ENCODE peak calls at places on chromosomes 13 and 19, in ten cellular contexts. K is heart right ventricle, N is fibroblast of the aortic adventitia, D is astrocyte of the spinal cord, S is fibroblast of lung, F is astrocyte of the cerebellum, U is Panc1, M is spleen, O is fibroblast of villous mesenchyme, Q is retinal pigment epithelial cell. A is an unnamed sample.

GRCh38 chr19:52369463-52370340 is at the start of gene ZNF880:
- DNase-seq in K (peak; percentile 95), N (peak; percentile 90), D (peak; percentile 93), S (peak; percentile 93), F (peak; percentile 83), U (peak; percentile 43), M (peak; percentile 96), O (peak; percentile 94), Q (peak; percentile 72), A (peak; percentile 91)

GRCh38 chr13:79724348-79725103 is 243.6 kb downstream of the NDFIP2 start:
- DNase-seq in K (no peak), N (peak; percentile 45), D (peak; percentile 35), S (no peak), F (no peak), U (no peak), M (no peak), O (no peak), Q (peak; percentile 82), A (peak; percentile 45)

GRCh38 chr19:14507704-14508246 is 10.4 kb downstream of the DNAJB1 start:
- DNase-seq in K (no peak), N (peak; percentile 46), D (no peak), S (peak; percentile 41), F (no peak), U (peak; percentile 73), M (no peak), O (peak; percentile 47), Q (no peak), A (peak; percentile 86)

GRCh38 chr13:29707876-29708543 is 112.5 kb upstream of the SLC7A1 start:
- DNase-seq in K (no peak), N (peak; percentile 62), D (peak; percentile 42), S (peak; percentile 34), F (no peak), U (peak; percentile 10), M (no peak), O (peak; percentile 66), Q (peak; percentile 16), A (peak; percentile 67)

GRCh38 chr13:27977476-27978300 is 8.6 kb upstream of the CDX2 start:
- DNase-seq in K (no peak), N (no peak), D (no peak), S (no peak), F (no peak), U (no peak), M (no peak), O (no peak), Q (no peak), A (no peak)

GRCh38 chr13:21402586-21403307 is 56.4 kb downstream of the ZDHHC20 start:
- DNase-seq in K (no peak), N (peak; percentile 41), D (peak; percentile 43), S (peak; percentile 38), F (no peak), U (no peak), M (no peak), O (peak; percentile 60), Q (no peak), A (peak; percentile 66)

GRCh38 chr13:110116072-110116487 is 190.9 kb downstream of the COL4A1 start:
- DNase-seq in K (peak; percentile 67), N (peak; percentile 60), D (peak; percentile 49), S (peak; percentile 86), F (no peak), U (no peak), M (peak; percentile 89), O (peak; percentile 77), Q (no peak), A (peak; percentile 80)

GRCh38 chr13:28448959-28449358 is 46.0 kb downstream of the FLT1 start:
- DNase-seq in K (no peak), N (no peak), D (no peak), S (no peak), F (no peak), U (no peak), M (no peak), O (no peak), Q (no peak), A (no peak)

GRCh38 chr19:3142938-3143337 is 7.1 kb downstream of the GNA15 start:
- DNase-seq in K (no peak), N (no peak), D (no peak), S (no peak), F (no peak), U (no peak), M (peak; percentile 24), O (no peak), Q (no peak), A (no peak)

GRCh38 chr19:3138268-3138667 is 2.4 kb downstream of the GNA15 start:
- DNase-seq in K (no peak), N (no peak), D (no peak), S (no peak), F (no peak), U (no peak), M (no peak), O (no peak), Q (no peak), A (no peak)

GRCh38 chr19:3145909-3146676 is 10.3 kb downstream of the GNA15 start:
- DNase-seq in K (no peak), N (no peak), D (no peak), S (no peak), F (no peak), U (no peak), M (peak; percentile 83), O (no peak), Q (no peak), A (no peak)

GRCh38 chr19:3140667-3141038 is 4.8 kb downstream of the GNA15 start:
- DNase-seq in K (no peak), N (no peak), D (no peak), S (no peak), F (no peak), U (no peak), M (no peak), O (no peak), Q (no peak), A (no peak)

DNA sequence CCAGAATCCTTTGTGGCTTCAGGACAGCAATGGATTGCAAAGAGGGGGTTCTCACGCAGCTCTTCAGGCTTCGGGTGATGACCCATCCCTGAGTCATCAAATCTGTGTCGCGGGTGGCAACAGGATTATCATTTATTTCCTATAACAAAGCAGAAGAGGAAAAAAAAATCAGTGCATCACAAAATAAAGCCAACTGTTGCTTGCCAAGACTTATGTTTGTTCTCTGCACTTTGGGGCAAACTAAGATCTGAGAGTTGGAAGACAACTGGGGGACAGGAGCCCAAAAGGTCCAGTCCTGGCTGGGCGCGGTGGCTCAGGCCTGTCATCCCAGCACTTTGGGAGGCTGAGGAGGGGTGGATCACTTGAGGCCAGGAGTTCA is 6.4 kb downstream of the GNA15 start:
- DNase-seq in K (no peak), N (peak; percentile 92), D (peak; percentile 73), S (peak; percentile 77), F (no peak), U (peak; percentile 63), M (no peak), O (peak; percentile 62), Q (peak; percentile 34), A (peak; percentile 84)
- H3K4me3 ChIP-seq in K (no peak overlapping the region), N (no peak overlapping the region), D (no peak overlapping the region), S (no peak overlapping the region), F (no peak overlapping the region), U (peak overlapping the region; percentile 11), M (no peak overlapping the region), O (no peak overlapping the region), Q (no peak overlapping the region), A (no peak overlapping the region)

DNA sequence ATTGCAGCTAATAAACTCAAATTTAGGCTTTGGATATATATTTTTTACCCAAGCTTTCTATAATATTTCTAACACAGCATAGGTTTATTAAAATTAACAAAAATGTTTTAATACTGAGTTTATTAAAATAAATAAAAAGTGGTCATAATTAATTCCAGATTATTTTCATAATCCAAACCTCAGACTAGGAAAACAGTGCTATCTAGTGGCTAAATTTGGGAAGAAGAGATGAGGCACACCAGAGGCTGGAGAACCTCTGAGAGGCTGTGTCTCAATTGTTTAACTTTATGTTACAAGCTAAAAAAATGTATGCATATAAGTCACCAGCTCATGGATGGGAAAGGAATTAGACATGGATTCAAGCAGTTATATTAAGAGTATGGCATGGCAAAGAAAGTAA is 392.5 kb downstream of the DIAPH3 start:
- DNase-seq in K (no peak), N (peak; percentile 66), D (peak; percentile 33), S (peak; percentile 57), F (no peak), U (no peak), M (no peak), O (peak; percentile 41), Q (no peak), A (peak; percentile 31)
- TF ChIP-seq CTCF in K (peak; percentile 20), N (peak; percentile 79), D (peak; percentile 69), S (peak; percentile 63), F (peak; percentile 66), U (peak; percentile 54), M (no peak), O (peak; percentile 71), Q (peak; percentile 60), A (peak; percentile 70)

GRCh38 chr13:111382877-111383276 is 62.4 kb downstream of the TEX29 start:
- DNase-seq in K (no peak), N (no peak), D (no peak), S (no peak), F (no peak), U (no peak), M (peak; percentile 31), O (no peak), Q (no peak), A (no peak)

GRCh38 chr13:111385182-111385857 is 64.9 kb downstream of the TEX29 start:
- DNase-seq in K (no peak), N (no peak), D (no peak), S (no peak), F (no peak), U (no peak), M (peak; percentile 55), O (no peak), Q (no peak), A (no peak)

GRCh38 chr13:111383591-111384440 is 63.4 kb downstream of the TEX29 start:
- DNase-seq in K (no peak), N (no peak), D (no peak), S (no peak), F (no peak), U (no peak), M (peak; percentile 58), O (no peak), Q (no peak), A (no peak)

GRCh38 chr13:111382411-111382810 is 62.0 kb downstream of the TEX29 start:
- DNase-seq in K (no peak), N (no peak), D (no peak), S (no peak), F (no peak), U (no peak), M (peak; percentile 28), O (no peak), Q (no peak), A (no peak)

DNA sequence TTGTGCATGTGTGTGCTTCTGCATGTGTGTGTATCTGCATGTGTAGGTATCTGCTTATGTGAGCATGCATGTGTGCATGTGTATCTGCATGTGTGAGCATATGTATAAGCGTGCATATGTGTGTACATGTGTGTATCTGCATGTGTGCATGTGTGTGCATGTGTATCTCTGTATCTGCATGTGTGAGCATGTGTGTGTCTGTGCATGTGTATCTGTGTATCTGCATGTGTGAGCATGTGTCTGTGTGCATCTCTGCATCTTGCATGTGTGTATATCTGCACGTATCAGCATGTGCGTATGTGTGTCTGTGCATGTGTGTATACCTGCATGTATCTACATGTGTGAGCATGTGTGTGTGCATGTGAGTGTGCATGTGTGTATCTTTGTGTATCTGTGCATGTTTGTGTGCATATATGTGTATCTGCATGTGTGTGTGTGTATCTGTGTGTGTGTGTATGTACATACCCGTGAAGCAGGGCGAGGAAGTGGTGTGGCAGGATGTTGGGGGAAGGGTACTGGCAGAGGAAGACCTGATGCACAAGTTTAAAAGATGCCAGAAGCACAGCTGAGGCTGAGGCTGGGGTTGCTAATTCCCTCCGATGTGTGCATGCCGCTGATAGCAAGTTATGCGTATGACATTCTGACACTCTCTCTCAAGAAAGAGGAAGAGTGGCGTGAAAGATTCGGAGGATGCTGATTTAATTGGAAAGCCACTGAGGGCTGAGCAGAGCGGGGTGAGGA is 64.2 kb downstream of the TEX29 start:
- DNase-seq in K (no peak), N (no peak), D (no peak), S (no peak), F (no peak), U (no peak), M (peak; percentile 25), O (no peak), Q (no peak), A (no peak)
- H3K4me3 ChIP-seq in K (no peak overlapping the region), N (no peak overlapping the region), D (no peak overlapping the region), S (no peak overlapping the region), F (no peak overlapping the region), U (no peak overlapping the region), M (no peak overlapping the region), O (no peak overlapping the region), Q (no peak overlapping the region), A (no peak overlapping the region)

DNA sequence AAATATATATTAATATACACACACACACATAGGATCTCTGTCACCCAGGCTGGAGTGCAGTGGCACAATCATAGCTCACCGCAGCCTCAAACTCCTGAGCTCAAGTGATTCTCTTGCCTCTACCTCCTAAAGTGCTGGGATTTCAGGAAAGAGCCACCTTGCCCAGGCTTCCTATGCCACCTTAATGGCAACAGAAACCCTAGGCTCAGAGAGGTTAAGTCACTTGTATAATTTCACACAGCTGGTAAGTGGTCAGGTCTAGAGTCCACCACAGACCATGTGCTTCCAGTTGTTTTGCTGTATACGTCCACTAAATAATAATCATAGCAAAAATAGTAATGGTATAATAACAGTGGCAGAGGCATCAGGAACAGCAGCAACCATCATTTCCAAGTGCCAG is 1.3 kb upstream of the UPF1 start:
- DNase-seq in K (no peak), N (no peak), D (no peak), S (no peak), F (no peak), U (no peak), M (no peak), O (no peak), Q (no peak), A (no peak)
- TF ChIP-seq CTCF in K (no peak), N (no peak), D (no peak), S (no peak), F (no peak), U (no peak), M (no peak), O (no peak), Q (no peak), A (no peak)

A was measured in epithelial cell of esophagus.